ENCODE peak calls at places on chromosome 3, in six cellular contexts. B is ovary, H is lower lobe of right lung, T is fibroblast of lung, U is sigmoid colon, N is A549. F is an unnamed sample.
A peak's percentile ranks its signal among the peaks of the same experiment; 100 is the strongest.

GRCh38 chr3:128864351-128864811 is 15.0 kb upstream of the ACAD9 start:
- DNase-seq in B (no peak), H (no peak), T (no peak), U (no peak), N (no peak), F (peak; percentile 17)

GRCh38 chr3:55511895-55512585 is 24.9 kb upstream of the WNT5A start:
- DNase-seq in B (no peak), H (no peak), T (peak; percentile 83), U (no peak), N (no peak), F (peak; percentile 62)

GRCh38 chr3:10242182-10243065 is 5.8 kb upstream of the TATDN2 start:
- DNase-seq in B (no peak), H (no peak), T (no peak), U (peak; percentile 60), N (no peak), F (peak; percentile 33)

GRCh38 chr3:33773627-33774026 is 24.8 kb upstream of the PDCD6IP start:
- DNase-seq in B (no peak), H (no peak), T (no peak), U (no peak), N (no peak), F (peak; percentile 23)

GRCh38 chr3:42894693-42895092 is 11.2 kb upstream of the ZNF662 start:
- DNase-seq in B (no peak), H (no peak), T (no peak), U (no peak), N (no peak), F (no peak)

GRCh38 chr3:178507507-178508442 is 28.5 kb upstream of the KCNMB2 start:
- DNase-seq in B (no peak), H (no peak), T (no peak), U (no peak), N (no peak), F (no peak)

GRCh38 chr3:14957933-14958332 is 10.6 kb downstream of the NR2C2 start:
- DNase-seq in B (no peak), H (no peak), T (no peak), U (no peak), N (no peak), F (peak; percentile 19)

GRCh38 chr3:175410251-175410650 is 551.1 kb downstream of the NAALADL2 start:
- DNase-seq in B (no peak), H (no peak), T (peak; percentile 66), U (no peak), N (no peak), F (peak; percentile 56)

GRCh38 chr3:182740710-182741109 is 52.6 kb upstream of the ATP11B start:
- DNase-seq in B (no peak), H (no peak), T (no peak), U (no peak), N (no peak), F (peak; percentile 2)

GRCh38 chr3:58572013-58572633 is 5.1 kb downstream of the FAM107A start:
- DNase-seq in B (no peak), H (no peak), T (no peak), U (peak; percentile 18), N (no peak), F (no peak)

GRCh38 chr3:152517517-152517916 is 248.8 kb downstream of the MBNL1 start:
- DNase-seq in B (no peak), H (no peak), T (no peak), U (no peak), N (no peak), F (no peak)

GRCh38 chr3:175386630-175387029 is 527.5 kb downstream of the NAALADL2 start:
- DNase-seq in B (no peak), H (no peak), T (peak; percentile 78), U (no peak), N (peak; percentile 1), F (peak; percentile 89)

GRCh38 chr3:54150864-54151467 is 28.6 kb downstream of the CACNA2D3 start:
- DNase-seq in B (no peak), H (no peak), T (no peak), U (no peak), N (no peak), F (no peak)

GRCh38 chr3:157574580-157574979 is 71.4 kb upstream of the VEPH1 start:
- DNase-seq in B (no peak), H (no peak), T (no peak), U (no peak), N (no peak), F (no peak)

GRCh38 chr3:79979990-79980389 is 212.2 kb upstream of the ROBO1 start:
- DNase-seq in B (no peak), H (no peak), T (no peak), U (no peak), N (no peak), F (no peak)

GRCh38 chr3:25281041-25281842 is 146.8 kb upstream of the RARB start:
- DNase-seq in B (no peak), H (no peak), T (no peak), U (no peak), N (no peak), F (no peak)

GRCh38 chr3:190446492-190447301 is 3.0 kb downstream of the TMEM207 start:
- DNase-seq in B (no peak), H (no peak), T (no peak), U (no peak), N (no peak), F (no peak)

GRCh38 chr3:141642215-141642614 is 95.9 kb upstream of the RNF7 start:
- DNase-seq in B (no peak), H (no peak), T (no peak), U (no peak), N (no peak), F (no peak)

GRCh38 chr3:142947352-142947751 is 16.1 kb downstream of the PAQR9 start:
- DNase-seq in B (no peak), H (no peak), T (no peak), U (no peak), N (no peak), F (no peak)

GRCh38 chr3:130895690-130896089 is 1.8 kb downstream of the ATP2C1 start:
- DNase-seq in B (no peak), H (no peak), T (no peak), U (no peak), N (no peak), F (no peak)

GRCh38 chr3:89107461-89108035 is at the start of gene EPHA3:
- DNase-seq in B (peak; percentile 38), H (peak; percentile 61), T (peak; percentile 71), U (peak; percentile 85), N (peak; percentile 22), F (peak; percentile 45)

GRCh38 chr3:101261506-101261905 is 58.9 kb downstream of the IMPG2 start:
- DNase-seq in B (no peak), H (no peak), T (peak; percentile 22), U (no peak), N (no peak), F (peak; percentile 74)

GRCh38 chr3:175105066-175105465 is 245.9 kb downstream of the NAALADL2 start:
- DNase-seq in B (no peak), H (no peak), T (peak; percentile 23), U (no peak), N (no peak), F (peak; percentile 12)

GRCh38 chr3:74599564-74599963 is 14.9 kb downstream of the CNTN3 start:
- DNase-seq in B (no peak), H (no peak), T (peak; percentile 13), U (no peak), N (no peak), F (peak; percentile 92)

GRCh38 chr3:42042747-42043115 is 48.4 kb upstream of the TRAK1 start:
- DNase-seq in B (no peak), H (no peak), T (peak; percentile 32), U (no peak), N (no peak), F (no peak)

GRCh38 chr3:126103121-126104027 is 19.4 kb upstream of the SLC41A3 start:
- DNase-seq in B (no peak), H (no peak), T (no peak), U (peak; percentile 58), N (no peak), F (no peak)

GRCh38 chr3:59502806-59503205 is 453.0 kb upstream of the CFAP20DC start:
- DNase-seq in B (no peak), H (no peak), T (peak; percentile 68), U (no peak), N (no peak), F (peak; percentile 96)

GRCh38 chr3:108103971-108104797 is 13.4 kb upstream of the CD47 start:
- DNase-seq in B (peak; percentile 36), H (no peak), T (peak; percentile 35), U (no peak), N (no peak), F (no peak)

GRCh38 chr3:127158614-127159221 is 34.2 kb upstream of the PRR23E start:
- DNase-seq in B (peak; percentile 31), H (no peak), T (peak; percentile 6), U (no peak), N (no peak), F (no peak)

GRCh38 chr3:189292667-189293478 is 121.1 kb downstream of the TPRG1 start:
- DNase-seq in B (no peak), H (no peak), T (no peak), U (no peak), N (no peak), F (no peak)

GRCh38 chr3:194138098-194138474 is 2.1 kb downstream of the HES1 start:
- DNase-seq in B (no peak), H (no peak), T (no peak), U (no peak), N (no peak), F (peak; percentile 17)
- TF ChIP-seq CTCF in B (no peak), H (no peak), T (no peak), U (no peak), N (no peak), F (no peak)

DNA sequence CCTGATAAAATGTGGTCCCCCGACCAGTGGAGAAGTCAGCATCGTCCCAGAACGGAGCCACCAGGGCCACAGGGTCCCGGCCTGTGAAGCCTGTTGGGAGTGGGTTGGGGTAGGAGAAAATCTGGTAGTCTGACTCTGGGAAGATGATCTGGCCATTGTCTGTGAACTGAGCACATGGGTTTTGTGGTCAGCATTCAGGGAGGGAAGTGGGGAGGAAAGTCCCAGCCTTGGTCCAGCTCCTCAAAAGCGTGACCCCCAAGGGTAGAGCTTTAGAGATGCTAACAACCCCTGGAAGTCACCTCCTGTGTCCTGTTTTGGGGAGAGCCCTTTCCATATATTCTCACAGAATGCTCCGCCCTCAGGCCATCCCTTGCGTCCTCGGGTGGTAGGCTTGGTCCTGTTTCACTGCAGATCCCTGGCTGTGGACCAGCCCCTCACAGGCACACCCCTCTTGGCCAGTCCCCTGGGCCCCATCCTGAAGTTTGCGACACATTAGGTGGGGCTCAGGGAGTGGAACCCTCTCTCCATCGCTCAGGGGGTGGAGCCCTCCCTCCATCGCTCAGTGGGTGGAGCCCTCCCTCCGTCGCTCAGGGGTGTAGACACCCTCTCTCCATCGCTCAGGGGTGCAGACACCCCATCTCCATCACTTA is 40.0 kb downstream of the MUC4 start:
- DNase-seq in B (no peak), H (no peak), T (no peak), U (peak; percentile 60), N (no peak), F (no peak)
- H3K4me3 ChIP-seq in B (no peak overlapping the region), H (no peak overlapping the region), T (no peak overlapping the region), U (no peak overlapping the region), N (no peak overlapping the region), F (no peak overlapping the region)

DNA sequence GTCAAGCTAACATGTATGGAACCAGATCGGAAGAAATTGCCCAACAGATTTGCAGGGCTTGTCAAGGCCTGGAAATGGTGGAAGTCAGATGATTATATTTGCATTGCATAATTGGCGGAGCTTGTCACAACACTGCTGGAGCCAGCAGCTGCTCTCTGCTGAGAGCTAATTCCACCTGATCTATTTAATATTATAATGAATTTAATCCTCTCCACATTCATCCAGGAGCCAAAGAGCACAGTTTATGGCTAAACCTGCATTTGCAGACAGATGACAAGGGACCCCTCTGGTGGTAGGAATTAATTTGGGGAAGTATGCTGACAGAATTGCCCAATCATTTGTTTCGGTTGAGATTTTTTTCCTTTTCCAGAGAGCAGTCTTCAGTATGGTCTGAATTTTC is 730.2 kb downstream of the TUSC7 start:
- DNase-seq in B (no peak), H (no peak), T (peak; percentile 53), U (no peak), N (peak; percentile 1), F (peak; percentile 26)
- TF ChIP-seq CTCF in B (no peak), H (peak; percentile 42), T (peak; percentile 49), U (no peak), N (peak; percentile 28), F (peak; percentile 34)

GRCh38 chr3:169145551-169145950 is 518.0 kb downstream of the MECOM start:
- DNase-seq in B (no peak), H (no peak), T (no peak), U (no peak), N (no peak), F (no peak)
- H3K4me3 ChIP-seq in B (peak overlapping the region; percentile 37), H (peak overlapping the region; percentile 57), T (peak overlapping the region; percentile 82), U (peak overlapping the region; percentile 37), N (no peak overlapping the region), F (peak overlapping the region; percentile 7)